ENCODE peak calls at places on chromosomes 16 and 17, in seven cellular contexts. N, S, L, F, Z, Y and P are unnamed samples.

GRCh38 chr16:83603981-83604570 is 203.7 kb upstream of the HSBP1 start:
- DNase-seq in N (no peak), S (no peak), L (no peak), F (no peak), Z (no peak), Y (no peak), P (no peak)

GRCh38 chr17:56810286-56810781 is 23.4 kb downstream of the C17orf67 start:
- DNase-seq in N (no peak), S (no peak), L (no peak), F (no peak), Z (no peak), Y (no peak), P (peak; percentile 29)

GRCh38 chr16:81816793-81817210 is 37.7 kb downstream of the PLCG2 start:
- DNase-seq in N (no peak), S (no peak), L (no peak), F (no peak), Z (no peak), Y (no peak), P (peak; percentile 78)

GRCh38 chr17:64032081-64032480 is 11.6 kb upstream of the ICAM2 start:
- DNase-seq in N (no peak), S (no peak), L (no peak), F (no peak), Z (no peak), Y (no peak), P (no peak)

GRCh38 chr16:66845791-66846221 is 1.6 kb downstream of the CA7 start:
- DNase-seq in N (no peak), S (no peak), L (no peak), F (no peak), Z (peak; percentile 43), Y (no peak), P (no peak)

GRCh38 chr17:45410144-45411091 is 22.3 kb downstream of the ARHGAP27 start:
- DNase-seq in N (peak; percentile 65), S (peak; percentile 62), L (no peak), F (no peak), Z (no peak), Y (peak; percentile 50), P (peak; percentile 95)

GRCh38 chr17:4588391-4588790 is 4.1 kb downstream of the SMTNL2 start:
- DNase-seq in N (no peak), S (no peak), L (no peak), F (no peak), Z (no peak), Y (no peak), P (no peak)

GRCh38 chr17:80287806-80288579 is 27.3 kb downstream of the RNF213 start:
- DNase-seq in N (no peak), S (no peak), L (no peak), F (no peak), Z (no peak), Y (no peak), P (no peak)

GRCh38 chr16:78513838-78514237 is 414.4 kb downstream of the WWOX start:
- DNase-seq in N (no peak), S (no peak), L (no peak), F (no peak), Z (no peak), Y (no peak), P (no peak)